ENCODE peak calls at places on chromosome 11, in six cellular contexts. One of them, this sample, is unnamed.

GRCh38 chr11:117823941-117824420 is 563 bp downstream of the FXYD2 start:
- DNase-seq in nephron progenitor cell: no peak
- DNase-seq in AG09309: no peak
- DNase-seq in naive B cell: no peak
- DNase-seq in HAP-1: peak
- DNase-seq in ovary: peak
- DNase-seq in this sample: no peak

GRCh38 chr11:77259681-77260080 is 41.8 kb downstream of the GDPD4 start:
- DNase-seq in nephron progenitor cell: no peak
- DNase-seq in AG09309: no peak
- DNase-seq in naive B cell: no peak
- DNase-seq in HAP-1: no peak
- DNase-seq in ovary: no peak
- DNase-seq in this sample: no peak

GRCh38 chr11:84866922-84867321 is 760.2 kb downstream of the DLG2 start:
- DNase-seq in nephron progenitor cell: no peak
- DNase-seq in AG09309: no peak
- DNase-seq in naive B cell: no peak
- DNase-seq in HAP-1: no peak
- DNase-seq in ovary: no peak
- DNase-seq in this sample: no peak

GRCh38 chr11:10809373-10810199 is 860 bp upstream of the EIF4G2 start:
- DNase-seq in nephron progenitor cell: peak
- DNase-seq in AG09309: peak
- DNase-seq in naive B cell: no peak
- DNase-seq in HAP-1: peak
- DNase-seq in ovary: no peak
- DNase-seq in this sample: peak

GRCh38 chr11:60161107-60161506 is 21.8 kb downstream of the MS4A6A start:
- DNase-seq in nephron progenitor cell: no peak
- DNase-seq in AG09309: no peak
- DNase-seq in naive B cell: no peak
- DNase-seq in HAP-1: no peak
- DNase-seq in ovary: no peak
- DNase-seq in this sample: no peak

GRCh38 chr11:1373536-1374214 is 16.1 kb upstream of the BRSK2 start:
- DNase-seq in nephron progenitor cell: no peak
- DNase-seq in AG09309: no peak
- DNase-seq in naive B cell: no peak
- DNase-seq in HAP-1: peak
- DNase-seq in ovary: no peak
- DNase-seq in this sample: no peak

GRCh38 chr11:94151903-94152677 is 23.4 kb downstream of the PANX1 start:
- DNase-seq in nephron progenitor cell: no peak
- DNase-seq in AG09309: no peak
- DNase-seq in naive B cell: no peak
- DNase-seq in HAP-1: no peak
- DNase-seq in ovary: no peak
- DNase-seq in this sample: peak

GRCh38 chr11:118084247-118084646 is 2.5 kb downstream of the SMIM35 start:
- DNase-seq in nephron progenitor cell: no peak
- DNase-seq in AG09309: peak
- DNase-seq in naive B cell: no peak
- DNase-seq in HAP-1: no peak
- DNase-seq in ovary: no peak
- DNase-seq in this sample: no peak

GRCh38 chr11:72321381-72321996 is 77.5 kb upstream of the PHOX2A start:
- DNase-seq in nephron progenitor cell: no peak
- DNase-seq in AG09309: no peak
- DNase-seq in naive B cell: no peak
- DNase-seq in HAP-1: no peak
- DNase-seq in ovary: no peak
- DNase-seq in this sample: no peak

GRCh38 chr11:122192634-122193245 is 76.7 kb upstream of the BLID start:
- DNase-seq in nephron progenitor cell: no peak
- DNase-seq in AG09309: peak
- DNase-seq in naive B cell: no peak
- DNase-seq in HAP-1: no peak
- DNase-seq in ovary: no peak
- DNase-seq in this sample: no peak

GRCh38 chr11:86803641-86804040 is 3.3 kb downstream of the PRSS23 start:
- DNase-seq in nephron progenitor cell: no peak
- DNase-seq in AG09309: no peak
- DNase-seq in naive B cell: no peak
- DNase-seq in HAP-1: no peak
- DNase-seq in ovary: no peak
- DNase-seq in this sample: no peak

GRCh38 chr11:64181506-64182411 is 4.2 kb upstream of the STIP1 start:
- DNase-seq in nephron progenitor cell: peak
- DNase-seq in AG09309: peak
- DNase-seq in naive B cell: no peak
- DNase-seq in HAP-1: peak
- DNase-seq in ovary: peak
- DNase-seq in this sample: peak

GRCh38 chr11:128451651-128452470 is 135.5 kb downstream of the ETS1 start:
- DNase-seq in nephron progenitor cell: no peak
- DNase-seq in AG09309: no peak
- DNase-seq in naive B cell: no peak
- DNase-seq in HAP-1: no peak
- DNase-seq in ovary: peak
- DNase-seq in this sample: no peak

GRCh38 chr11:122656631-122657101 is 1.1 kb downstream of the UBASH3B start:
- DNase-seq in nephron progenitor cell: peak
- DNase-seq in AG09309: no peak
- DNase-seq in naive B cell: peak
- DNase-seq in HAP-1: peak
- DNase-seq in ovary: peak
- DNase-seq in this sample: no peak